ENCODE peak calls at places on chromosomes 1 and 21, in five cellular contexts. X is mesenchymal stem cell, S is H1, H is neuronal stem cell, T is trophoblast cell. F is an unnamed sample.
A peak's percentile ranks its signal among the peaks of the same experiment; 100 is the strongest.

GRCh38 chr1:3658231-3658615 is 5.9 kb downstream of the TP73 start:
- DNase-seq in X (no peak), S (no peak), T (no peak), H (no peak), F (no peak)

GRCh38 chr1:208587110-208587509 is 342.9 kb upstream of the PLXNA2 start:
- DNase-seq in T (no peak), X (no peak), H (no peak), S (no peak), F (no peak)

GRCh38 chr1:41754540-41754939 is 164.2 kb downstream of the HIVEP3 start:
- DNase-seq in H (no peak), X (no peak), S (no peak), T (no peak), F (no peak)

GRCh38 chr1:197810812-197811211 is 35.5 kb upstream of the DENND1B start:
- DNase-seq in X (no peak), T (no peak), S (no peak), H (no peak), F (peak; percentile 39)

GRCh38 chr1:18289597-18289996 is 182.0 kb downstream of the IGSF21 start:
- DNase-seq in X (no peak), H (no peak), S (no peak), T (no peak), F (no peak)

GRCh38 chr1:158121604-158122254 is 59.0 kb upstream of the CD1D start:
- DNase-seq in H (peak; percentile 53), X (peak; percentile 33), S (no peak), T (peak; percentile 27), F (peak; percentile 79)

GRCh38 chr1:9890224-9890731 is 19.8 kb downstream of the CTNNBIP1 start:
- DNase-seq in X (peak; percentile 91), T (peak; percentile 60), H (no peak), S (no peak), F (no peak)

GRCh38 chr1:39745016-39745670 is 6.5 kb downstream of the PPIE start:
- DNase-seq in S (no peak), X (no peak), T (no peak), H (no peak), F (no peak)

GRCh38 chr21:26883768-26884167 is 38.6 kb upstream of the ADAMTS1 start:
- DNase-seq in S (no peak), H (no peak), T (no peak), X (peak; percentile 28), F (no peak)

GRCh38 chr1:183840140-183840539 is 35.2 kb downstream of the RGL1 start:
- DNase-seq in X (peak; percentile 74), S (no peak), H (no peak), T (no peak), F (no peak)

GRCh38 chr1:43830802-43831201 is 102.8 kb upstream of the ARTN start:
- DNase-seq in X (no peak), T (no peak), H (no peak), S (no peak), F (no peak)
- H2BK12ac ChIP-seq in X (no peak overlapping the region), T (no peak overlapping the region), H (no peak overlapping the region), S (no peak overlapping the region), F (no peak overlapping the region)

DNA sequence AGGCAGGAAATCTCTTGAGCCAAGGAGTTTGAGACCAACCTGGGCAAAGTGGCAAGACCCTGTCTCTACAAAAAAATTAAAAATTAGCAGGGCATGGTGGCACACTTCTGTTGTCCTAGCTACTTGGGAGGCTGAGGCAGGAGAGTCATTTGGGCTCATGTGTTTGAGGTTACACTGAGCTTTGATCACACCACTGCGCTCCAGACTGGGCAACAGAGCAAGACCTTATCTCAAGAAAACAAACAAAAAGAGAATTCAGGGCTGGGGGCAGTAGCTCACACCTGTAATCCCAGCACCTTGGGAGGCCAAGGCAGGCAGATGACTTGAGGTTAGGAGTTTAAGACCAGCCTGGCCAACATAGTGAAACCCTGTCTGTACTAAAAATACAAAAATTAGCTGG is 17.8 kb upstream of the SLC16A1 start:
- DNase-seq in T (no peak), S (no peak), H (no peak), X (no peak), F (no peak)
- H2BK12ac ChIP-seq in T (no peak overlapping the region), S (no peak overlapping the region), H (no peak overlapping the region), X (no peak overlapping the region), F (no peak overlapping the region)

DNA sequence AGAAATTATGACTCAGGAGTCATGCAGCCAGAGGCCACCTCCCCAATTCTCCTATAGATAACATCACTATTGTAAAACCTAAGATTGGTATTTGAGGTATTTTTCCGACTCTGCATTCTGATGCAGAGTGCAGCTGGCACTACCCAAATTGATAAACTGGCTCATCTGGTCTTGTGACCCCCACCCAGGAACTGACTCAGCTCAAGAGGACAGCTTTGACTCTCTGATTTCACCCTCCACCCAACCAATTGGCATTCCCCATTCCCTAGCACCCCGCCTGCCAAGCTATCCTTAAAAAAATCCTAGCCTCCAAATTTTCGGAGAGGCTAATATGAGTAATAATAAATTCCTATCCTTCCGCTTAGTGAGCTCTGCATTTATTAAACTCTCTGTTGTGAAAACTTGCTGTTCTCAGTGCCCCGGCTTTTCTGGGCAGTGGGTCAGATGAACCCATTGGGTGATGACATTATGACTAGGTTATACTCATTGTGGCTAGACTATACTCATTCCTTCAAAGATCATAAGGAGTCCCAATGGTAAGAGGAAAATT is 39.4 kb upstream of the EPS15 start:
- DNase-seq in S (no peak), X (no peak), T (peak; percentile 56), H (no peak), F (peak; percentile 37)
- H2BK12ac ChIP-seq in S (peak overlapping the region; percentile 63), X (no peak overlapping the region), T (peak overlapping the region; percentile 92), H (no peak overlapping the region), F (no peak overlapping the region)

DNA sequence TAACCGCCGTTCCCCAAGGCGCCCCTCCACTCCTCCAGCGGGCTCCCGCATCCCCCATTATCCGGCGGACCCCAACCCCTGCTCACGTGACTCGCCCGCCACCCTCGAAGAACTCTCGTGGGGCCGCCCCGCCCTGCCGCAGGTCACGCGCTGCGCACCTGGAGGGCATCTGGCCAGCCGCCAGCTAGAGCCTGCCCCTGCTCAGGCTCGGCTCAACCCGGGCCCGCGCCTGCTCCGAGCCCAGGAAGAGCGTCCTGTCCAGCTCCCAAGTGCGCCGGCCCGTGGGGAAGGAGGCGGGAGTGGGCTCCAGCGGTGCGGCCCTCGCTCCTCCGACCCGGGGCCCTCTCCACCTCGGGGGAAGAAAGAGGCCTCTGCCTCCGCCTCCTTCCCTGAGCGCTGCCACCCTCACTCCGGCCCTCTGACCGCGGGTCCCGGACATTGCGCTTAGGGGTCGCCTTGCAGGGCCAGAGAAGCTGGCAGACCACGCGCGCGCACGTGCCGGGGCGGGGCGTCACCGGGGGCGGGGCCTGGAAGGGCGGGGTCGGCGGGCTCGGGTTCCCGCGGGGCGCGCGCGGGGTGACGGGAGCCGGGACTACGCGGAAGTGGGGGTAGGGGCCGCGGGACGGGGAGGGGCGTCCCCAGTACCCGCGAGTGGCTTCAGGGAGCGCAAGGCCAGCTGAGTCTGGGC is 28.4 kb downstream of the HMGN2 start:
- DNase-seq in T (peak; percentile 78), X (peak; percentile 75), S (peak; percentile 25), H (peak; percentile 78), F (peak; percentile 89)
- H2BK12ac ChIP-seq in T (peak overlapping the region; percentile 10), X (peak overlapping the region; percentile 72), S (no peak overlapping the region), H (peak overlapping the region; percentile 90), F (no peak overlapping the region)

GRCh38 chr1:241266121-241266520 is 90.9 kb downstream of the RGS7 start:
- DNase-seq in T (no peak), H (no peak), X (no peak), S (no peak), F (no peak)
- H2BK12ac ChIP-seq in T (no peak overlapping the region), H (no peak overlapping the region), X (no peak overlapping the region), S (no peak overlapping the region), F (no peak overlapping the region)

DNA sequence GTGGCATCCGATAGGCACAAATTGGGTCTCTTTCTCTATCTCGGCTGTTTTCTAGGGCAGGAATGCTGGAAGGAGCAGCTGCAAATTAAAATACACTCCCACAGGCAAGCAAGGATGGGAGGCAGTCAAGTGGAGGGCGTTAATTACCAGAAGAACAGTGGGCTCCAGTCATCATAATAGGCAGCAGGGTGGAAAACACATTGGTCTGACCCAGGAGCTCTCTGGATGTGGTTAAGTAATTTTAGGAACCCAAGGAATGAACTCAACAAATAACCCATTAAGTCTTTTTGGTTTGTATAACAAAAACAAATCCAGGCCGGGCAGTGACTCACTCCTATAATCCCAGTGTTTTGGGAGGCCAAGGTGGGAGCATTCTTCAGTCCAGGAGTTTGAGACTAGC is 7.8 kb upstream of the TDRD5 start:
- DNase-seq in T (no peak), S (no peak), X (no peak), H (no peak), F (no peak)
- H2BK12ac ChIP-seq in T (no peak overlapping the region), S (no peak overlapping the region), X (no peak overlapping the region), H (no peak overlapping the region), F (no peak overlapping the region)

GRCh38 chr1:31668303-31668883 is 23.7 kb upstream of the PEF1 start:
- DNase-seq in T (no peak), X (no peak), H (no peak), S (no peak), F (no peak)
- H2BK12ac ChIP-seq in T (no peak overlapping the region), X (no peak overlapping the region), H (no peak overlapping the region), S (no peak overlapping the region), F (no peak overlapping the region)

DNA sequence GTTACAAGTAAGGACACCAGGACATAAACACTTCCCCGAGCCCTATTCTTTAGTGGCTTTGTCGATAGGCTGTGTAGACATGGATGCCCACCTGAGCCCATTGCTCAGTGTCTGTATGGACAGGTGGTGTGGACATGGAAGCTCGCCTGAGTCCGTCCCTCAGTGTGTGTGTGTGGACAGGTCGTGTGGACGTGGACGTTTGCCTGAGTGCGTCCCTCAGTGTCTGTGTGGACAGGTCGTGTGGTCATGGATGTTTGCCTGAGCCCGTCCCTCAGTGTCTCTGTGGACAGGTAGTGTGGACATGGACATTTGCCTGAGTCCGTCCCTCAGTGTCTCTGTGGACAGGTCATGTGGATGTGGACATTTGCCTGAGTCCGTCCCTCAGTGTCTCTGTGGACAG is 38.7 kb upstream of the COL6A2 start:
- DNase-seq in S (no peak), H (no peak), T (no peak), X (no peak), F (no peak)
- H2BK12ac ChIP-seq in S (no peak overlapping the region), H (no peak overlapping the region), T (no peak overlapping the region), X (peak overlapping the region; percentile 87), F (no peak overlapping the region)

DNA sequence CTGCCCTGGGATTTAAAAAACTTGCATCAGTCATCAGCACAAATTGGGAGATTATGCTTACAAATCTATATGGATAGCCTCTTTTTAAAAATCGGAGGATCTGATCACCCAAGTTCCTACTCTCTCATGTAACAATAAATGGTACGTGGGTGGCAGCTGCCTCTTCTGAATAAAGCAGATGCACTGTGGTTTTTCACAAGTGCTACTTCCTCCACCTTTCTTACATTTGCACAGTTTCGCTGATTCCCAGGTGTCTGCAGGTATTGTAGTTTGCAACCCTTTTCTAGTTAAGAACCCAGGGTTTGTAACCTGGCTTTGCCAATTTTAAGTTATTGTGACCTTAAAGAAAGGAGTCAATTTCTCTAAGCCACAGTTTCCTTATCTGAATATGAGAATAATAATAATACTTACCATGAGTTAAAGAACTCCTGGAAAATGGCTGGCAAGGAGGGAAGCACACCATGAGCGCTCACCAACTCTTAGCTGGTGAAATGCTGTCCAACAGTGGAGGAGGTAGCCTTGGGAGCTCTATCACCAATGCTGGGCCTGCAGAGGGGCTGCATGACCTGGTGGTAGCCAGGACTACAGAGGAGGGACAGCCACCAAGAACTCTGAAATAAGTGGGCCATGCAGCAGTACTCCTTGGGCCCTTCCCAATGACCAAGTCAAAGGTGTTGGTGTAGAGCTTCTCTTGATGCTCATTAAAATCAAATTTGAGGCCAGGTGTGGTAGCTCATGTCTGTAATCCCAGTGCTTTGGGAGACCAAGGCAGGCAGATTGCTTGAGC is 30.2 kb upstream of the KCNA2 start:
- DNase-seq in X (no peak), S (no peak), H (no peak), T (no peak), F (no peak)
- H2BK12ac ChIP-seq in X (no peak overlapping the region), S (no peak overlapping the region), H (no peak overlapping the region), T (no peak overlapping the region), F (no peak overlapping the region)